ENCODE peak calls at places on chromosomes 11 and 22, in seven cellular contexts. One of them, this sample, is unnamed. For H3K36me3, the result is how much of the 10 kb centered on the place peaks cover.

GRCh38 chr22:27318516-27318915 is 483.0 kb downstream of the MN1 start:
- DNase-seq in Caco-2: peak
- DNase-seq in mesenchymal stem cell: peak
- DNase-seq in GM06990: no peak
- DNase-seq in transverse colon: peak
- DNase-seq in lower lobe of right lung: no peak
- DNase-seq in heart left ventricle: peak
- DNase-seq in this sample: no peak

GRCh38 chr11:128775513-128775912 is 81.6 kb downstream of the FLI1 start:
- DNase-seq in Caco-2: no peak
- DNase-seq in mesenchymal stem cell: peak
- DNase-seq in GM06990: no peak
- DNase-seq in transverse colon: no peak
- DNase-seq in lower lobe of right lung: no peak
- DNase-seq in heart left ventricle: no peak
- DNase-seq in this sample: no peak

GRCh38 chr11:17371614-17372013 is 16.8 kb downstream of the KCNJ11 start:
- DNase-seq in Caco-2: no peak
- DNase-seq in mesenchymal stem cell: peak
- DNase-seq in GM06990: no peak
- DNase-seq in transverse colon: no peak
- DNase-seq in lower lobe of right lung: no peak
- DNase-seq in heart left ventricle: no peak
- DNase-seq in this sample: no peak

GRCh38 chr11:121418625-121419114 is 33.4 kb upstream of the SORL1 start:
- DNase-seq in Caco-2: no peak
- DNase-seq in mesenchymal stem cell: no peak
- DNase-seq in GM06990: no peak
- DNase-seq in transverse colon: peak
- DNase-seq in lower lobe of right lung: peak
- DNase-seq in heart left ventricle: peak
- DNase-seq in this sample: no peak

GRCh38 chr11:91742155-91742554 is 482.5 kb upstream of the FAT3 start:
- DNase-seq in Caco-2: peak
- DNase-seq in mesenchymal stem cell: no peak
- DNase-seq in GM06990: no peak
- DNase-seq in transverse colon: no peak
- DNase-seq in lower lobe of right lung: no peak
- DNase-seq in heart left ventricle: no peak
- DNase-seq in this sample: no peak

GRCh38 chr11:113404859-113405430 is 17.4 kb downstream of the ANKK1 start:
- DNase-seq in Caco-2: no peak
- DNase-seq in mesenchymal stem cell: no peak
- DNase-seq in GM06990: no peak
- DNase-seq in transverse colon: no peak
- DNase-seq in lower lobe of right lung: no peak
- DNase-seq in heart left ventricle: no peak
- DNase-seq in this sample: no peak

GRCh38 chr22:49964493-49965290 is 4.1 kb downstream of the PIM3 start:
- DNase-seq in Caco-2: peak
- DNase-seq in mesenchymal stem cell: no peak
- DNase-seq in GM06990: peak
- DNase-seq in transverse colon: peak
- DNase-seq in lower lobe of right lung: peak
- DNase-seq in heart left ventricle: no peak
- DNase-seq in this sample: peak

GRCh38 chr11:92482502-92482901 is 257.9 kb downstream of the FAT3 start:
- DNase-seq in Caco-2: no peak
- DNase-seq in mesenchymal stem cell: no peak
- DNase-seq in GM06990: no peak
- DNase-seq in transverse colon: no peak
- DNase-seq in lower lobe of right lung: no peak
- DNase-seq in heart left ventricle: no peak
- DNase-seq in this sample: peak

GRCh38 chr22:30681840-30682239 is 12.8 kb upstream of the OSBP2 start:
- DNase-seq in Caco-2: no peak
- DNase-seq in mesenchymal stem cell: no peak
- DNase-seq in GM06990: no peak
- DNase-seq in transverse colon: no peak
- DNase-seq in lower lobe of right lung: no peak
- DNase-seq in heart left ventricle: no peak
- DNase-seq in this sample: no peak

GRCh38 chr11:47156333-47156732 is 20.3 kb downstream of the ARFGAP2 start:
- DNase-seq in Caco-2: no peak
- DNase-seq in mesenchymal stem cell: no peak
- DNase-seq in GM06990: no peak
- DNase-seq in transverse colon: no peak
- DNase-seq in lower lobe of right lung: no peak
- DNase-seq in heart left ventricle: no peak
- DNase-seq in this sample: no peak

GRCh38 chr11:127816959-127817358 is 770.4 kb downstream of the ETS1 start:
- DNase-seq in Caco-2: no peak
- DNase-seq in mesenchymal stem cell: no peak
- DNase-seq in GM06990: no peak
- DNase-seq in transverse colon: no peak
- DNase-seq in lower lobe of right lung: no peak
- DNase-seq in heart left ventricle: no peak
- DNase-seq in this sample: no peak

GRCh38 chr22:47374273-47374771 is 611.9 kb downstream of the TBC1D22A start:
- DNase-seq in Caco-2: peak
- DNase-seq in mesenchymal stem cell: no peak
- DNase-seq in GM06990: no peak
- DNase-seq in transverse colon: no peak
- DNase-seq in lower lobe of right lung: peak
- DNase-seq in heart left ventricle: no peak
- DNase-seq in this sample: no peak

GRCh38 chr11:132981146-132981956 is 551.0 kb downstream of the OPCML start:
- DNase-seq in Caco-2: peak
- DNase-seq in mesenchymal stem cell: no peak
- DNase-seq in GM06990: no peak
- DNase-seq in transverse colon: no peak
- DNase-seq in lower lobe of right lung: no peak
- DNase-seq in heart left ventricle: no peak
- DNase-seq in this sample: no peak

GRCh38 chr11:35742707-35743454 is 80.3 kb downstream of the TRIM44 start:
- DNase-seq in Caco-2: no peak
- DNase-seq in mesenchymal stem cell: no peak
- DNase-seq in GM06990: no peak
- DNase-seq in transverse colon: no peak
- DNase-seq in lower lobe of right lung: no peak
- DNase-seq in heart left ventricle: no peak
- DNase-seq in this sample: no peak

GRCh38 chr22:27795053-27795452 is 6.5 kb downstream of the MN1 start:
- DNase-seq in Caco-2: no peak
- DNase-seq in mesenchymal stem cell: no peak
- DNase-seq in GM06990: no peak
- DNase-seq in transverse colon: no peak
- DNase-seq in lower lobe of right lung: no peak
- DNase-seq in heart left ventricle: no peak
- DNase-seq in this sample: no peak

GRCh38 chr11:91907225-91907624 is 317.4 kb upstream of the FAT3 start:
- DNase-seq in Caco-2: no peak
- DNase-seq in mesenchymal stem cell: no peak
- DNase-seq in GM06990: no peak
- DNase-seq in transverse colon: no peak
- DNase-seq in lower lobe of right lung: no peak
- DNase-seq in heart left ventricle: no peak
- DNase-seq in this sample: no peak

GRCh38 chr11:45580399-45580798 is 85.0 kb downstream of the CHST1 start:
- DNase-seq in Caco-2: no peak
- DNase-seq in mesenchymal stem cell: peak
- DNase-seq in GM06990: no peak
- DNase-seq in transverse colon: no peak
- DNase-seq in lower lobe of right lung: no peak
- DNase-seq in heart left ventricle: no peak
- DNase-seq in this sample: peak

GRCh38 chr11:26227311-26227710 is 104.6 kb upstream of the ANO3 start:
- DNase-seq in Caco-2: no peak
- DNase-seq in mesenchymal stem cell: peak
- DNase-seq in GM06990: no peak
- DNase-seq in transverse colon: no peak
- DNase-seq in lower lobe of right lung: no peak
- DNase-seq in heart left ventricle: no peak
- DNase-seq in this sample: no peak
- H3K4me3 ChIP-seq in Caco-2: no peak
- H3K4me3 ChIP-seq in mesenchymal stem cell: no peak
- H3K4me3 ChIP-seq in GM06990: no peak
- H3K4me3 ChIP-seq in transverse colon: no peak
- H3K4me3 ChIP-seq in lower lobe of right lung: no peak
- H3K4me3 ChIP-seq in heart left ventricle: no peak
- H3K4me3 ChIP-seq in this sample: no peak

GRCh38 chr22:23281053-23281405 is 100.7 kb downstream of the BCR start:
- DNase-seq in Caco-2: no peak
- DNase-seq in mesenchymal stem cell: no peak
- DNase-seq in GM06990: no peak
- DNase-seq in transverse colon: no peak
- DNase-seq in lower lobe of right lung: no peak
- DNase-seq in heart left ventricle: no peak
- DNase-seq in this sample: no peak

GRCh38 chr22:23280356-23281052 is 100.2 kb downstream of the BCR start:
- DNase-seq in Caco-2: no peak
- DNase-seq in mesenchymal stem cell: no peak
- DNase-seq in GM06990: no peak
- DNase-seq in transverse colon: no peak
- DNase-seq in lower lobe of right lung: no peak
- DNase-seq in heart left ventricle: no peak
- DNase-seq in this sample: no peak

GRCh38 chr22:23279781-23280180 is 99.5 kb downstream of the BCR start:
- DNase-seq in Caco-2: no peak
- DNase-seq in mesenchymal stem cell: no peak
- DNase-seq in GM06990: no peak
- DNase-seq in transverse colon: no peak
- DNase-seq in lower lobe of right lung: no peak
- DNase-seq in heart left ventricle: no peak
- DNase-seq in this sample: no peak

GRCh38 chr22:23277583-23278295 is 97.4 kb downstream of the BCR start:
- DNase-seq in Caco-2: no peak
- DNase-seq in mesenchymal stem cell: no peak
- DNase-seq in GM06990: no peak
- DNase-seq in transverse colon: no peak
- DNase-seq in lower lobe of right lung: no peak
- DNase-seq in heart left ventricle: no peak
- DNase-seq in this sample: no peak

DNA sequence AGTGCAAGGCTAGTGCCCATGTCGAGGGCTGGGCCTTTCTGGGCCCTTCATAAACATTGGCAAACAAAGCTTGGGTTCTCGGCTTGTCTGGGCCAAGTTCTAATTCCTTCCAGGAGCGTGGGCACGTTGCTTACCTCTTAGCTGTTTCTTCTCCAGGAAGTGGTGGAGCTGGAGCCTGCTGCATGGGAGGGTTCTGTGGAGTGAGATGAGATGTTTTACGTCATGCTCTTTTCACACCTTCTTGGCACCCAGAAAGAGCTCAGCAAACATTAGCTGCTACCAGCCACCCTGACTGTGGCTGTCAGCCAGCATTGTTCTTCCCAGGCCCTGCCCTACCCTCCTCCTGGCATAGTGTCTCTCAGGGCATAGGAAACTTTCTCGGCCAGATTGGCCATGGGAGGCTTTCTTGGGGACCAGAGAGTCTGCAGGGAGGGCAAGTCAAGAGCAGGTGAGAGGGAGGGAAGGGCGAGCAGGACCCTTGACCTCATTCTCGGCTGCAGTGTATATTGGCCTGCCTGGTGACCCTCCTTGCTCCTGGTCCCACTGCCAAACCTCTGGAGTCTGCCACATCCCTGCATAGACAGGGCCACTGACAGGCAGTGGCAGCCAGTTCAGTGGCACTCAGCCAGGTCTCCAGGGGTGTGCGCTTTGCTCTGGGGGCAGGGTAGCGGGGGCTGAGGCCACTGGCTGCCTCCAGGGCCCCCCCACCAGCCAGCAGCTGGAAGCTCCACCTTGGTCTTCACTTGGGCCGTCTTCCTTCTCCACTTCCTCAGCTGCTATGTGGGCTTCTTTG is 98.8 kb downstream of the BCR start:
- DNase-seq in Caco-2: no peak
- DNase-seq in mesenchymal stem cell: no peak
- DNase-seq in GM06990: no peak
- DNase-seq in transverse colon: peak
- DNase-seq in lower lobe of right lung: peak
- DNase-seq in heart left ventricle: no peak
- DNase-seq in this sample: no peak
- H3K36me3 ChIP-seq in Caco-2: under half
- H3K36me3 ChIP-seq in mesenchymal stem cell: half or more
- H3K36me3 ChIP-seq in GM06990: under half
- H3K36me3 ChIP-seq in transverse colon: under half
- H3K36me3 ChIP-seq in lower lobe of right lung: half or more
- H3K36me3 ChIP-seq in heart left ventricle: under half
- H3K36me3 ChIP-seq in this sample: under half

DNA sequence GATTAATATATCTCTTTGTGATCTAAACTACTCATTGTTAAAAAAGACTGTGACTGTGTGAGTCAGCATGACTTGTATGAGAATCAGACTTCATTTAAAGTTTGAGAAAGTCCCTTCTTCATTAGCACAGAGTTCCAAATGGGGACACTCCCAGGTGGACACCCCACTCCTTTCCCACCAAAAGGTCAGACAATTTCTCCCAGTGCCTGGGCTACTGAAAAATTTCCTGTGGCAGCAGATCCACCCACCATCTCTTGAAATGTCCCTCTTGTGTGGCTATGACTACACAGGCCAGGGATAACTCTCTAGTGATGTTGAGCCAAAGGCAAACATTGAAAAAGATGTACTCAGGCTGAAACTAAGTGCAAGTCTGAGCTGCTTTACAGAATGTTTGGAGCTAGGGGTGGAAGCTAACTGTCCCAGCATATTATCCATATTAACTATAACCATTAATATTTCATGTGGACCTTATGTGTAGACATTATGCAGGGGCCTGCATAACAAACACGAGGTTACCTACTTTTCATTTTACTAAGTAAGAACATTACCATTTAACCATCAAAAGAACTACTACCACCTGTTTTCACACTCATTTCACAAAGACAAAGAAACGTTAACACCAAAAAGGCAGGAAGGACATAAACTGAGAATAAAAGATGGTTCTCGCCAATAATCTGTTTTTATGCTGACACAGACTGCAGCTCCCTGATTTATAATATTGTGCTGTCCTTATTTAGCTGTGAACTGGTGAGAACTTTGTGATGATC is 44.8 kb downstream of the MMP20 start:
- DNase-seq in Caco-2: no peak
- DNase-seq in mesenchymal stem cell: no peak
- DNase-seq in GM06990: no peak
- DNase-seq in transverse colon: no peak
- DNase-seq in lower lobe of right lung: no peak
- DNase-seq in heart left ventricle: no peak
- DNase-seq in this sample: no peak
- H3K4me3 ChIP-seq in Caco-2: no peak
- H3K4me3 ChIP-seq in mesenchymal stem cell: no peak
- H3K4me3 ChIP-seq in GM06990: no peak
- H3K4me3 ChIP-seq in transverse colon: no peak
- H3K4me3 ChIP-seq in lower lobe of right lung: no peak
- H3K4me3 ChIP-seq in heart left ventricle: no peak
- H3K4me3 ChIP-seq in this sample: no peak

DNA sequence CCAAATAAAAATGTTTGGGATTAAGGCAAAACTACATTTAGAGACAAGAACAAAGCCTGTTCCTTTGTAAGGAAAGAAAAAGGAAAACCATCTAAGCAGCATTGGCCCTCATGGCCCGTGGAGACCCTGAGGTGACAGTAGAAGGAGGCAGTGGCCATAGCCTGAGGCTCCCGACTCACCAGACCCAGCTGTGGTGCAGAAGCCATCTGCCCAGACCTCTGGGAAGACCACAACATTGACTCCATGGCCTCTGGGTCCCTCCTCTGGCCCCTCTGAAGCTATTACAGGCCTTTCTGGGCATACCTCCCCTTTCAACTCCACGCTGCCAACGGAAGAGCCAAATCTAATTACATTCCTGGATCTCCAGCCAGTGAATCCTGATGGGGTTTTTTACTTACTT is 6.4 kb downstream of the PRAME start:
- DNase-seq in Caco-2: no peak
- DNase-seq in mesenchymal stem cell: no peak
- DNase-seq in GM06990: no peak
- DNase-seq in transverse colon: no peak
- DNase-seq in lower lobe of right lung: no peak
- DNase-seq in heart left ventricle: no peak
- DNase-seq in this sample: peak
- H3K36me3 ChIP-seq in Caco-2: under half
- H3K36me3 ChIP-seq in mesenchymal stem cell: under half
- H3K36me3 ChIP-seq in GM06990: under half
- H3K36me3 ChIP-seq in transverse colon: under half
- H3K36me3 ChIP-seq in lower lobe of right lung: under half
- H3K36me3 ChIP-seq in heart left ventricle: under half
- H3K36me3 ChIP-seq in this sample: under half

This sample was measured in H7.